ENCODE peak calls at places on chromosomes 4 and X, in nine cellular contexts. One of them, this sample, is unnamed.

GRCh38 chrX:274904-275475 is 6.2 kb upstream of the PLCXD1 start:
- DNase-seq in left ventricle myocardium inferior: no peak
- DNase-seq in tibial nerve: no peak
- DNase-seq in progenitor cell of endocrine pancreas: no peak
- DNase-seq in psoas muscle: no peak
- DNase-seq in B cell: no peak
- DNase-seq in brain microvascular endothelial cell: no peak
- DNase-seq in Peyer's patch: peak
- DNase-seq in bronchial epithelial cell: no peak
- DNase-seq in this sample: no peak

GRCh38 chr4:185086053-185086452 is 57.0 kb upstream of the SLC25A4 start:
- DNase-seq in Peyer's patch: no peak
- DNase-seq in brain microvascular endothelial cell: no peak
- DNase-seq in psoas muscle: no peak
- DNase-seq in bronchial epithelial cell: no peak
- DNase-seq in B cell: no peak
- DNase-seq in progenitor cell of endocrine pancreas: no peak
- DNase-seq in left ventricle myocardium inferior: no peak
- DNase-seq in tibial nerve: no peak
- DNase-seq in this sample: no peak

GRCh38 chr4:146654976-146655761 is 16.5 kb downstream of the POU4F2 start:
- DNase-seq in Peyer's patch: no peak
- DNase-seq in bronchial epithelial cell: no peak
- DNase-seq in progenitor cell of endocrine pancreas: peak
- DNase-seq in tibial nerve: no peak
- DNase-seq in B cell: no peak
- DNase-seq in brain microvascular endothelial cell: no peak
- DNase-seq in psoas muscle: no peak
- DNase-seq in left ventricle myocardium inferior: no peak
- DNase-seq in this sample: no peak

GRCh38 chr4:1767058-1767769 is 25.9 kb upstream of the FGFR3 start:
- DNase-seq in tibial nerve: no peak
- DNase-seq in psoas muscle: no peak
- DNase-seq in Peyer's patch: no peak
- DNase-seq in brain microvascular endothelial cell: no peak
- DNase-seq in progenitor cell of endocrine pancreas: peak
- DNase-seq in bronchial epithelial cell: no peak
- DNase-seq in B cell: peak
- DNase-seq in left ventricle myocardium inferior: no peak
- DNase-seq in this sample: no peak

GRCh38 chr4:138175337-138175794 is 66.8 kb downstream of the SLC7A11 start:
- DNase-seq in brain microvascular endothelial cell: peak
- DNase-seq in left ventricle myocardium inferior: peak
- DNase-seq in tibial nerve: no peak
- DNase-seq in psoas muscle: no peak
- DNase-seq in bronchial epithelial cell: no peak
- DNase-seq in progenitor cell of endocrine pancreas: no peak
- DNase-seq in Peyer's patch: no peak
- DNase-seq in B cell: no peak
- DNase-seq in this sample: no peak

GRCh38 chrX:67545772-67546495 is 2.1 kb downstream of the AR start:
- DNase-seq in tibial nerve: no peak
- DNase-seq in progenitor cell of endocrine pancreas: no peak
- DNase-seq in bronchial epithelial cell: no peak
- DNase-seq in psoas muscle: peak
- DNase-seq in left ventricle myocardium inferior: peak
- DNase-seq in B cell: no peak
- DNase-seq in brain microvascular endothelial cell: no peak
- DNase-seq in Peyer's patch: no peak
- DNase-seq in this sample: peak

GRCh38 chrX:153870791-153871360 is 15.1 kb downstream of the L1CAM start:
- DNase-seq in brain microvascular endothelial cell: no peak
- DNase-seq in bronchial epithelial cell: no peak
- DNase-seq in psoas muscle: no peak
- DNase-seq in progenitor cell of endocrine pancreas: no peak
- DNase-seq in tibial nerve: no peak
- DNase-seq in Peyer's patch: no peak
- DNase-seq in B cell: no peak
- DNase-seq in left ventricle myocardium inferior: no peak
- DNase-seq in this sample: no peak

GRCh38 chr4:81166431-81166830 is 48.6 kb downstream of the PRKG2 start:
- DNase-seq in brain microvascular endothelial cell: no peak
- DNase-seq in Peyer's patch: no peak
- DNase-seq in bronchial epithelial cell: peak
- DNase-seq in B cell: no peak
- DNase-seq in psoas muscle: no peak
- DNase-seq in progenitor cell of endocrine pancreas: no peak
- DNase-seq in tibial nerve: no peak
- DNase-seq in left ventricle myocardium inferior: no peak
- DNase-seq in this sample: no peak

GRCh38 chrX:11450354-11450753 is 157.1 kb downstream of the AMELX start:
- DNase-seq in psoas muscle: no peak
- DNase-seq in tibial nerve: no peak
- DNase-seq in Peyer's patch: no peak
- DNase-seq in left ventricle myocardium inferior: no peak
- DNase-seq in B cell: no peak
- DNase-seq in brain microvascular endothelial cell: no peak
- DNase-seq in bronchial epithelial cell: peak
- DNase-seq in progenitor cell of endocrine pancreas: no peak
- DNase-seq in this sample: no peak

GRCh38 chr4:2283199-2283711 is 21.3 kb upstream of the MXD4 start:
- DNase-seq in left ventricle myocardium inferior: no peak
- DNase-seq in brain microvascular endothelial cell: no peak
- DNase-seq in tibial nerve: no peak
- DNase-seq in bronchial epithelial cell: no peak
- DNase-seq in Peyer's patch: no peak
- DNase-seq in progenitor cell of endocrine pancreas: no peak
- DNase-seq in psoas muscle: no peak
- DNase-seq in B cell: no peak
- DNase-seq in this sample: no peak

GRCh38 chr4:168717852-168718251 is 221.0 kb downstream of the PALLD start:
- DNase-seq in tibial nerve: peak
- DNase-seq in Peyer's patch: no peak
- DNase-seq in brain microvascular endothelial cell: no peak
- DNase-seq in bronchial epithelial cell: peak
- DNase-seq in B cell: no peak
- DNase-seq in left ventricle myocardium inferior: peak
- DNase-seq in psoas muscle: no peak
- DNase-seq in progenitor cell of endocrine pancreas: no peak
- DNase-seq in this sample: no peak

GRCh38 chrX:133922390-133922772 is 63.0 kb downstream of the GPC3 start:
- DNase-seq in B cell: no peak
- DNase-seq in progenitor cell of endocrine pancreas: no peak
- DNase-seq in Peyer's patch: no peak
- DNase-seq in psoas muscle: no peak
- DNase-seq in brain microvascular endothelial cell: no peak
- DNase-seq in tibial nerve: no peak
- DNase-seq in bronchial epithelial cell: no peak
- DNase-seq in left ventricle myocardium inferior: no peak
- DNase-seq in this sample: no peak

GRCh38 chr4:48243897-48244296 is 25.7 kb downstream of the TEC start:
- DNase-seq in B cell: no peak
- DNase-seq in Peyer's patch: no peak
- DNase-seq in left ventricle myocardium inferior: no peak
- DNase-seq in brain microvascular endothelial cell: no peak
- DNase-seq in bronchial epithelial cell: no peak
- DNase-seq in psoas muscle: no peak
- DNase-seq in tibial nerve: no peak
- DNase-seq in progenitor cell of endocrine pancreas: no peak
- DNase-seq in this sample: no peak

GRCh38 chr4:48244665-48245064 is 25.0 kb downstream of the TEC start:
- DNase-seq in bronchial epithelial cell: no peak
- DNase-seq in left ventricle myocardium inferior: no peak
- DNase-seq in Peyer's patch: no peak
- DNase-seq in tibial nerve: no peak
- DNase-seq in progenitor cell of endocrine pancreas: no peak
- DNase-seq in psoas muscle: no peak
- DNase-seq in B cell: no peak
- DNase-seq in brain microvascular endothelial cell: no peak
- DNase-seq in this sample: no peak

GRCh38 chr4:48243429-48243828 is 26.2 kb downstream of the TEC start:
- DNase-seq in B cell: no peak
- DNase-seq in Peyer's patch: no peak
- DNase-seq in psoas muscle: no peak
- DNase-seq in tibial nerve: no peak
- DNase-seq in bronchial epithelial cell: no peak
- DNase-seq in brain microvascular endothelial cell: no peak
- DNase-seq in left ventricle myocardium inferior: no peak
- DNase-seq in progenitor cell of endocrine pancreas: no peak
- DNase-seq in this sample: no peak

GRCh38 chr4:48237996-48238645 is 31.5 kb downstream of the TEC start:
- DNase-seq in psoas muscle: no peak
- DNase-seq in bronchial epithelial cell: peak
- DNase-seq in brain microvascular endothelial cell: no peak
- DNase-seq in Peyer's patch: no peak
- DNase-seq in B cell: no peak
- DNase-seq in progenitor cell of endocrine pancreas: no peak
- DNase-seq in left ventricle myocardium inferior: no peak
- DNase-seq in tibial nerve: no peak
- DNase-seq in this sample: no peak

GRCh38 chr4:48241731-48242130 is 27.9 kb downstream of the TEC start:
- DNase-seq in psoas muscle: no peak
- DNase-seq in bronchial epithelial cell: no peak
- DNase-seq in progenitor cell of endocrine pancreas: no peak
- DNase-seq in Peyer's patch: no peak
- DNase-seq in brain microvascular endothelial cell: no peak
- DNase-seq in left ventricle myocardium inferior: no peak
- DNase-seq in tibial nerve: no peak
- DNase-seq in B cell: no peak
- DNase-seq in this sample: no peak
- TF ChIP-seq CTCF in psoas muscle: no peak
- TF ChIP-seq CTCF in bronchial epithelial cell: no peak
- TF ChIP-seq CTCF in progenitor cell of endocrine pancreas: no peak
- TF ChIP-seq CTCF in Peyer's patch: no peak
- TF ChIP-seq CTCF in brain microvascular endothelial cell: no peak
- TF ChIP-seq CTCF in left ventricle myocardium inferior: no peak
- TF ChIP-seq CTCF in tibial nerve: no peak
- TF ChIP-seq CTCF in B cell: no peak
- TF ChIP-seq CTCF in this sample: no peak

GRCh38 chr4:6253111-6253510 is 16.5 kb upstream of the WFS1 start:
- DNase-seq in progenitor cell of endocrine pancreas: no peak
- DNase-seq in bronchial epithelial cell: no peak
- DNase-seq in tibial nerve: no peak
- DNase-seq in left ventricle myocardium inferior: no peak
- DNase-seq in B cell: no peak
- DNase-seq in psoas muscle: no peak
- DNase-seq in brain microvascular endothelial cell: no peak
- DNase-seq in Peyer's patch: no peak
- DNase-seq in this sample: no peak

GRCh38 chr4:6252051-6252450 is 17.6 kb upstream of the WFS1 start:
- DNase-seq in progenitor cell of endocrine pancreas: no peak
- DNase-seq in B cell: no peak
- DNase-seq in brain microvascular endothelial cell: no peak
- DNase-seq in psoas muscle: no peak
- DNase-seq in left ventricle myocardium inferior: no peak
- DNase-seq in tibial nerve: no peak
- DNase-seq in bronchial epithelial cell: no peak
- DNase-seq in Peyer's patch: no peak
- DNase-seq in this sample: no peak

GRCh38 chr4:6251365-6251764 is 18.3 kb upstream of the WFS1 start:
- DNase-seq in B cell: no peak
- DNase-seq in progenitor cell of endocrine pancreas: no peak
- DNase-seq in brain microvascular endothelial cell: no peak
- DNase-seq in tibial nerve: no peak
- DNase-seq in left ventricle myocardium inferior: no peak
- DNase-seq in psoas muscle: no peak
- DNase-seq in bronchial epithelial cell: no peak
- DNase-seq in Peyer's patch: no peak
- DNase-seq in this sample: no peak

GRCh38 chr4:6250235-6250983 is 19.2 kb upstream of the WFS1 start:
- DNase-seq in bronchial epithelial cell: peak
- DNase-seq in brain microvascular endothelial cell: peak
- DNase-seq in left ventricle myocardium inferior: no peak
- DNase-seq in psoas muscle: no peak
- DNase-seq in Peyer's patch: no peak
- DNase-seq in B cell: peak
- DNase-seq in progenitor cell of endocrine pancreas: no peak
- DNase-seq in tibial nerve: peak
- DNase-seq in this sample: peak

GRCh38 chr4:6250984-6251295 is 18.7 kb upstream of the WFS1 start:
- DNase-seq in psoas muscle: no peak
- DNase-seq in B cell: no peak
- DNase-seq in bronchial epithelial cell: no peak
- DNase-seq in tibial nerve: no peak
- DNase-seq in brain microvascular endothelial cell: no peak
- DNase-seq in left ventricle myocardium inferior: no peak
- DNase-seq in progenitor cell of endocrine pancreas: no peak
- DNase-seq in Peyer's patch: no peak
- DNase-seq in this sample: no peak
- TF ChIP-seq CTCF in psoas muscle: no peak
- TF ChIP-seq CTCF in B cell: peak
- TF ChIP-seq CTCF in bronchial epithelial cell: no peak
- TF ChIP-seq CTCF in tibial nerve: no peak
- TF ChIP-seq CTCF in brain microvascular endothelial cell: no peak
- TF ChIP-seq CTCF in left ventricle myocardium inferior: no peak
- TF ChIP-seq CTCF in progenitor cell of endocrine pancreas: no peak
- TF ChIP-seq CTCF in Peyer's patch: no peak
- TF ChIP-seq CTCF in this sample: no peak

DNA sequence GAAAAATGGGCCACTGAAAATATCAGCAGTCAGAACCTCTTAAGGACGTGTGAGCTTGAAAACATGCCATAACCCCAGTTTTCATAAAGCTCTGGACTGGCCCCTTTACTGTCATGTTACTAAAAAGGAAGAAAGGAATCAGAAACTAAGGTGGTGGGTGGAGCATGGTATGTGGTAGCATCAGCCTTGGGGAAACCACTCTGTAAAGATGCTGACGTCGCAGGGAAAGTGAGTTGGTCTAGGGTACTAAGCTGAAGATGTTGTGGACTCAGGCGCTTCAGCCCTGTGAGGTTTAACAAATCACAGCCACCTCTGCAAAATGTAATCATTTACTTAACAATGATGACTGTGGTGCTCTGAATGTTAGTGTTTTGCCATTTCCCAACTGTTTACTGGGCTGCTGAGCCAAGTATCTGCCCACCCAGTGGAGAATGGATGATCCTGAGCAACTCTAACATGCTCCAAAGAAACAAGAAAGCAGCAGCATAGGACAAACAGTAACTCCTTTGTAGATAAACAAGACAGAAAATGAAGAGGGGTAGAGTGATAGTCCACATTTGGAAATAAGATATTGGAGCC is 33.4 kb downstream of the C4orf54 start:
- DNase-seq in left ventricle myocardium inferior: no peak
- DNase-seq in brain microvascular endothelial cell: no peak
- DNase-seq in bronchial epithelial cell: no peak
- DNase-seq in psoas muscle: no peak
- DNase-seq in progenitor cell of endocrine pancreas: no peak
- DNase-seq in tibial nerve: no peak
- DNase-seq in B cell: no peak
- DNase-seq in Peyer's patch: no peak
- DNase-seq in this sample: no peak
- TF ChIP-seq CTCF in left ventricle myocardium inferior: no peak
- TF ChIP-seq CTCF in brain microvascular endothelial cell: no peak
- TF ChIP-seq CTCF in bronchial epithelial cell: no peak
- TF ChIP-seq CTCF in psoas muscle: no peak
- TF ChIP-seq CTCF in progenitor cell of endocrine pancreas: no peak
- TF ChIP-seq CTCF in tibial nerve: no peak
- TF ChIP-seq CTCF in B cell: no peak
- TF ChIP-seq CTCF in Peyer's patch: no peak
- TF ChIP-seq CTCF in this sample: no peak

GRCh38 chr4:40086421-40086820 is 29.8 kb downstream of the N4BP2 start:
- DNase-seq in bronchial epithelial cell: no peak
- DNase-seq in B cell: no peak
- DNase-seq in tibial nerve: no peak
- DNase-seq in progenitor cell of endocrine pancreas: no peak
- DNase-seq in Peyer's patch: no peak
- DNase-seq in psoas muscle: no peak
- DNase-seq in left ventricle myocardium inferior: no peak
- DNase-seq in brain microvascular endothelial cell: no peak
- DNase-seq in this sample: no peak

GRCh38 chr4:40087799-40088366 is 31.2 kb downstream of the N4BP2 start:
- DNase-seq in Peyer's patch: no peak
- DNase-seq in tibial nerve: no peak
- DNase-seq in left ventricle myocardium inferior: no peak
- DNase-seq in B cell: no peak
- DNase-seq in progenitor cell of endocrine pancreas: no peak
- DNase-seq in brain microvascular endothelial cell: no peak
- DNase-seq in bronchial epithelial cell: no peak
- DNase-seq in psoas muscle: no peak
- DNase-seq in this sample: no peak
- TF ChIP-seq CTCF in Peyer's patch: no peak
- TF ChIP-seq CTCF in tibial nerve: no peak
- TF ChIP-seq CTCF in left ventricle myocardium inferior: no peak
- TF ChIP-seq CTCF in B cell: no peak
- TF ChIP-seq CTCF in progenitor cell of endocrine pancreas: no peak
- TF ChIP-seq CTCF in brain microvascular endothelial cell: no peak
- TF ChIP-seq CTCF in bronchial epithelial cell: no peak
- TF ChIP-seq CTCF in psoas muscle: no peak
- TF ChIP-seq CTCF in this sample: no peak